ENCODE peak calls at places on chromosomes 7 and 10, in nine cellular contexts. H is upper lobe of left lung; Y is fibroblast of lung; E is pancreas; O is vagina; T is thyroid gland; S is CD8-positive, alpha-beta T cell; C is heart right ventricle; V is H9. P is an unnamed sample.

GRCh38 chr10:110336111-110336721 is 31.5 kb upstream of the SMNDC1 start:
- DNase-seq in H (no peak), Y (peak), E (no peak), O (no peak), T (no peak), S (no peak), C (no peak), V (peak), P (no peak)

GRCh38 chr7:131540491-131541162 is 15.8 kb downstream of the PODXL start:
- DNase-seq in H (no peak), Y (no peak), E (peak), O (no peak), T (peak), S (no peak), C (peak), V (no peak), P (no peak)

GRCh38 chr7:151483700-151483960 is 36.1 kb downstream of the RHEB start:
- DNase-seq in H (no peak), Y (no peak), E (no peak), O (no peak), T (no peak), S (no peak), C (no peak), V (no peak), P (no peak)

GRCh38 chr7:22187691-22188348 is 169.1 kb downstream of the RAPGEF5 start:
- DNase-seq in H (no peak), Y (no peak), E (no peak), O (no peak), T (no peak), S (no peak), C (no peak), V (no peak), P (no peak)

GRCh38 chr7:16421333-16422099 is at the start of gene CRPPA:
- DNase-seq in H (peak), Y (peak), E (peak), O (no peak), T (peak), S (peak), C (peak), V (peak), P (no peak)

GRCh38 chr7:30251708-30252329 is 32.6 kb upstream of the ZNRF2 start:
- DNase-seq in H (no peak), Y (peak), E (no peak), O (no peak), T (no peak), S (no peak), C (no peak), V (no peak), P (no peak)

GRCh38 chr10:124611738-124612137 is 132.4 kb downstream of the FAM53B start:
- DNase-seq in H (no peak), Y (no peak), E (peak), O (no peak), T (no peak), S (peak), C (no peak), V (no peak), P (no peak)

GRCh38 chr7:156791241-156791640 is 101.7 kb downstream of the LMBR1 start:
- DNase-seq in H (no peak), Y (no peak), E (no peak), O (no peak), T (no peak), S (no peak), C (no peak), V (no peak), P (no peak)

GRCh38 chr7:1693991-1694524 is 24.0 kb downstream of the ELFN1 start:
- DNase-seq in H (peak), Y (peak), E (peak), O (no peak), T (no peak), S (no peak), C (no peak), V (peak), P (peak)

GRCh38 chr7:47301078-47301477 is 280.8 kb downstream of the TNS3 start:
- DNase-seq in H (no peak), Y (no peak), E (no peak), O (peak), T (no peak), S (no peak), C (no peak), V (peak), P (peak)

GRCh38 chr7:47300472-47301021 is 281.4 kb downstream of the TNS3 start:
- DNase-seq in H (no peak), Y (no peak), E (no peak), O (peak), T (no peak), S (no peak), C (no peak), V (no peak), P (peak)

GRCh38 chr7:47298636-47299035 is 283.3 kb downstream of the TNS3 start:
- DNase-seq in H (peak), Y (no peak), E (no peak), O (peak), T (no peak), S (no peak), C (no peak), V (no peak), P (peak)

GRCh38 chr7:47301657-47302295 is 280.1 kb downstream of the TNS3 start:
- DNase-seq in H (no peak), Y (no peak), E (no peak), O (peak), T (no peak), S (no peak), C (no peak), V (no peak), P (peak)

GRCh38 chr7:47299496-47299895 is 282.4 kb downstream of the TNS3 start:
- DNase-seq in H (no peak), Y (no peak), E (no peak), O (peak), T (no peak), S (no peak), C (no peak), V (no peak), P (no peak)
- TF ChIP-seq CTCF in H (no peak), Y (no peak), E (no peak), O (no peak), T (no peak), S (no peak), C (no peak), V (no peak), P (no peak)

DNA sequence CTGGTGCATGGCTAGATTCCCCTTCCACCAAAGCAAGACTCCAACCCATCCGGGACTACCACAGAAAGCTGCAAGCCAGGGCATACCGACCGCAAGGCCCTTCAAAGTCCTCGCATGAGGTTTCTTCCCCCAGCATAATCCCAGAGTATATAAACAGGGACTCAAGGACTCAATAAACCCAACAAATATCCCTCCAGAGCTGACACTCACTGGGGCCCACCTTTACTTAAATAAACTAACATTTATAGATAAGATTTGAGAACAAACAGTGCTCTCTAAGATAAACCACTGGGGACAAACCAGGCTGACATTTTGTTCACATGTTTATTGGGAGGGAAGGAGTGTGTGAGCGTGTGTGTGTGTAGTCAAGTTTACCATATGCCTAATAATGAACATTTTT is 138.2 kb downstream of the ADAM12 start:
- DNase-seq in H (no peak), Y (peak), E (no peak), O (no peak), T (no peak), S (no peak), C (no peak), V (no peak), P (no peak)
- H3K27ac ChIP-seq in H (no peak), Y (no peak), E (no peak), O (peak), T (no peak), S (no peak), C (peak), V (no peak), P (peak)

GRCh38 chr7:54782314-54782713 is 23.3 kb upstream of the SEC61G start:
- DNase-seq in H (no peak), Y (no peak), E (no peak), O (no peak), T (no peak), S (no peak), C (no peak), V (no peak), P (no peak)
- TF ChIP-seq CTCF in H (no peak), Y (no peak), E (no peak), O (no peak), T (no peak), S (no peak), C (no peak), V (no peak), P (no peak)

DNA sequence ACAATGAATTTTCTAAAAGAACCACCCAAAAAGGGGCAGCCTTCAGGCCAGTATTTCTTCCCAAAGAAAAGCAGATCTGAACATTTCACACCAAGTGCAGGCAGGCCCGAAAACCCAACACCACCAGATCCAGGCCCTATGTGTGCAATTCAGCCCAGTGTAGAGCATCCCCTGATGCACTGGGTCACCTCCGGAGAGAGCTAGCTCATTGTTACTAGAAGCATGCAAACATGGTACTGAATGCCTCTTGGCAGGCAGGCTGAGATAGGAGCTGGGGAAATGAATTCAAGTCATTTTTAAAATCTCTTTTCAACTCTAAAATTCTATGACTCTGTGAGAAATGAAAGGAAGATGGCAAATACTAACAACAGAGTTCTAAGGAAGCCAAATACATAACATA is 174.8 kb downstream of the ELMO1 start:
- DNase-seq in H (no peak), Y (no peak), E (no peak), O (no peak), T (no peak), S (no peak), C (no peak), V (no peak), P (no peak)
- H3K27ac ChIP-seq in H (no peak), Y (no peak), E (no peak), O (no peak), T (no peak), S (no peak), C (no peak), V (no peak), P (no peak)

GRCh38 chr10:29030855-29031254 is 258.0 kb upstream of the LYZL1 start:
- DNase-seq in H (no peak), Y (peak), E (no peak), O (no peak), T (no peak), S (no peak), C (no peak), V (no peak), P (no peak)

GRCh38 chr10:29034592-29034991 is 254.3 kb upstream of the LYZL1 start:
- DNase-seq in H (no peak), Y (no peak), E (no peak), O (no peak), T (no peak), S (no peak), C (no peak), V (no peak), P (no peak)

GRCh38 chr10:29035721-29036120 is 253.1 kb upstream of the LYZL1 start:
- DNase-seq in H (no peak), Y (no peak), E (no peak), O (no peak), T (no peak), S (no peak), C (no peak), V (no peak), P (no peak)

GRCh38 chr10:29033311-29033940 is 255.4 kb upstream of the LYZL1 start:
- DNase-seq in H (no peak), Y (no peak), E (no peak), O (no peak), T (no peak), S (no peak), C (no peak), V (no peak), P (no peak)

GRCh38 chr10:29032229-29032628 is 256.6 kb upstream of the LYZL1 start:
- DNase-seq in H (no peak), Y (no peak), E (no peak), O (no peak), T (no peak), S (no peak), C (no peak), V (no peak), P (no peak)
- TF ChIP-seq CTCF in H (no peak), Y (no peak), E (no peak), O (no peak), T (no peak), S (no peak), C (no peak), V (no peak), P (no peak)

GRCh38 chr10:79333513-79333912 is 13.8 kb upstream of the PPIF start:
- DNase-seq in H (no peak), Y (no peak), E (no peak), O (no peak), T (no peak), S (no peak), C (no peak), V (no peak), P (no peak)
- H3K27ac ChIP-seq in H (no peak), Y (peak), E (no peak), O (no peak), T (no peak), S (no peak), C (no peak), V (no peak), P (no peak)

DNA sequence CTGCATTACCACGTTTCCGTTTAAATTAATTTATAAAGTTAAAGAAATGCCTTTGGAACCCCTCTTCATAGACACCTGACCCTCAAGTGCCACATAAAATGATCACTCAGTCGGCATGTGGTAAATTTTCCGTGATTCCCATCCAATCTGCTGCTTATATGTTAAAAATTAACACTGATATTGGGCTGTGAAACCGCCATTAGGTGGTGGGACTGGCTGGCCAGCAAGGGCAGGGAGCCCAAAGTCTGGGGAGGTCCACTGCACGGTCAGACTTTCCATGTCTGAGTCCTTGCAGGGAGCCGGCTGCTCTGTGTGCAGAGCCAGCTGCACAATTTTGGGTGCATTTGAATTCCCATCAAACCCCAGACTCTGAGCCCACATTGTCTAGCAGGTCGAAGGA is 123.0 kb downstream of the SH3PXD2A start:
- DNase-seq in H (no peak), Y (no peak), E (no peak), O (no peak), T (no peak), S (no peak), C (no peak), V (no peak), P (no peak)
- TF ChIP-seq CTCF in H (no peak), Y (no peak), E (no peak), O (no peak), T (no peak), S (no peak), C (no peak), V (no peak), P (no peak)

GRCh38 chr7:117825132-117825531 is 48.1 kb downstream of the CTTNBP2 start:
- DNase-seq in H (no peak), Y (peak), E (no peak), O (no peak), T (no peak), S (no peak), C (no peak), V (no peak), P (no peak)
- H3K27ac ChIP-seq in H (no peak), Y (no peak), E (no peak), O (no peak), T (no peak), S (no peak), C (no peak), V (no peak), P (no peak)

GRCh38 chr7:78022165-78022564 is 223.6 kb downstream of the PHTF2 start:
- DNase-seq in H (no peak), Y (no peak), E (no peak), O (no peak), T (no peak), S (no peak), C (no peak), V (no peak), P (no peak)

GRCh38 chr7:78019457-78020130 is 221.0 kb downstream of the PHTF2 start:
- DNase-seq in H (peak), Y (peak), E (peak), O (peak), T (peak), S (peak), C (peak), V (peak), P (peak)

GRCh38 chr7:78020131-78020873 is 221.7 kb downstream of the PHTF2 start:
- DNase-seq in H (no peak), Y (peak), E (no peak), O (no peak), T (peak), S (no peak), C (peak), V (no peak), P (peak)

GRCh38 chr7:78018541-78019456 is 220.2 kb downstream of the PHTF2 start:
- DNase-seq in H (peak), Y (peak), E (peak), O (no peak), T (peak), S (no peak), C (peak), V (no peak), P (no peak)

GRCh38 chr7:78020874-78021249 is 222.3 kb downstream of the PHTF2 start:
- DNase-seq in H (no peak), Y (no peak), E (no peak), O (no peak), T (no peak), S (no peak), C (no peak), V (no peak), P (no peak)
- TF ChIP-seq CTCF in H (no peak), Y (no peak), E (no peak), O (no peak), T (peak), S (no peak), C (no peak), V (peak), P (peak)

P was measured in coronary artery.